ENCODE peak calls at places on chromosomes 7 and 10, in eight cellular contexts. One of them, this sample, is unnamed.

GRCh38 chr7:107118109-107118900 is 50.5 kb upstream of the HBP1 start:
- DNase-seq in HFF-Myc: no peak
- DNase-seq in endothelial cell: no peak
- DNase-seq in dorsolateral prefrontal cortex: no peak
- DNase-seq in neural crest cell: no peak
- DNase-seq in Calu3: no peak
- DNase-seq in suprapubic skin: no peak
- DNase-seq in CD4-positive, alpha-beta T cell: no peak
- DNase-seq in this sample: no peak

GRCh38 chr7:104275900-104276299 is 52.5 kb upstream of the LHFPL3 start:
- DNase-seq in CD4-positive, alpha-beta T cell: no peak
- DNase-seq in dorsolateral prefrontal cortex: no peak
- DNase-seq in suprapubic skin: no peak
- DNase-seq in endothelial cell: no peak
- DNase-seq in HFF-Myc: no peak
- DNase-seq in Calu3: no peak
- DNase-seq in neural crest cell: no peak
- DNase-seq in this sample: no peak

GRCh38 chr7:33108591-33108930 is 643 bp downstream of the RP9 start:
- DNase-seq in dorsolateral prefrontal cortex: no peak
- DNase-seq in endothelial cell: no peak
- DNase-seq in neural crest cell: no peak
- DNase-seq in CD4-positive, alpha-beta T cell: no peak
- DNase-seq in HFF-Myc: no peak
- DNase-seq in Calu3: peak; percentile 57
- DNase-seq in suprapubic skin: no peak
- DNase-seq in this sample: no peak

GRCh38 chr10:129760003-129760315 is 204.1 kb downstream of the EBF3 start:
- DNase-seq in CD4-positive, alpha-beta T cell: no peak
- DNase-seq in HFF-Myc: no peak
- DNase-seq in Calu3: no peak
- DNase-seq in neural crest cell: no peak
- DNase-seq in dorsolateral prefrontal cortex: no peak
- DNase-seq in suprapubic skin: peak; percentile 43
- DNase-seq in endothelial cell: no peak
- DNase-seq in this sample: peak; percentile 87

GRCh38 chr7:49780953-49781352 is 7.5 kb downstream of the VWC2 start:
- DNase-seq in suprapubic skin: no peak
- DNase-seq in neural crest cell: no peak
- DNase-seq in endothelial cell: no peak
- DNase-seq in CD4-positive, alpha-beta T cell: no peak
- DNase-seq in HFF-Myc: no peak
- DNase-seq in dorsolateral prefrontal cortex: no peak
- DNase-seq in Calu3: no peak
- DNase-seq in this sample: no peak

GRCh38 chr7:96415293-96415940 is 93.5 kb upstream of the SLC25A13 start:
- DNase-seq in suprapubic skin: no peak
- DNase-seq in HFF-Myc: no peak
- DNase-seq in CD4-positive, alpha-beta T cell: no peak
- DNase-seq in endothelial cell: no peak
- DNase-seq in neural crest cell: no peak
- DNase-seq in Calu3: peak; percentile 55
- DNase-seq in dorsolateral prefrontal cortex: no peak
- DNase-seq in this sample: no peak

GRCh38 chr10:32307609-32308008 is 39.3 kb downstream of the EPC1 start:
- DNase-seq in CD4-positive, alpha-beta T cell: no peak
- DNase-seq in dorsolateral prefrontal cortex: no peak
- DNase-seq in Calu3: no peak
- DNase-seq in endothelial cell: no peak
- DNase-seq in HFF-Myc: no peak
- DNase-seq in suprapubic skin: no peak
- DNase-seq in neural crest cell: no peak
- DNase-seq in this sample: no peak

GRCh38 chr10:98463976-98464754 is 17.4 kb upstream of the HPS1 start:
- DNase-seq in neural crest cell: no peak
- DNase-seq in CD4-positive, alpha-beta T cell: no peak
- DNase-seq in Calu3: no peak
- DNase-seq in dorsolateral prefrontal cortex: no peak
- DNase-seq in suprapubic skin: no peak
- DNase-seq in endothelial cell: no peak
- DNase-seq in HFF-Myc: no peak
- DNase-seq in this sample: no peak

GRCh38 chr7:91266067-91266930 is 2.1 kb downstream of the FZD1 start:
- DNase-seq in Calu3: no peak
- DNase-seq in suprapubic skin: peak; percentile 68
- DNase-seq in dorsolateral prefrontal cortex: no peak
- DNase-seq in HFF-Myc: no peak
- DNase-seq in endothelial cell: peak; percentile 19
- DNase-seq in CD4-positive, alpha-beta T cell: no peak
- DNase-seq in neural crest cell: no peak
- DNase-seq in this sample: peak; percentile 86

GRCh38 chr10:59315465-59315864 is 46.9 kb downstream of the FAM13C start:
- DNase-seq in CD4-positive, alpha-beta T cell: no peak
- DNase-seq in suprapubic skin: no peak
- DNase-seq in neural crest cell: no peak
- DNase-seq in Calu3: no peak
- DNase-seq in endothelial cell: no peak
- DNase-seq in dorsolateral prefrontal cortex: no peak
- DNase-seq in HFF-Myc: no peak
- DNase-seq in this sample: no peak

GRCh38 chr10:43156590-43157340 is 18.5 kb downstream of the CSGALNACT2 start:
- DNase-seq in HFF-Myc: no peak
- DNase-seq in CD4-positive, alpha-beta T cell: no peak
- DNase-seq in neural crest cell: no peak
- DNase-seq in suprapubic skin: no peak
- DNase-seq in dorsolateral prefrontal cortex: no peak
- DNase-seq in endothelial cell: no peak
- DNase-seq in Calu3: no peak
- DNase-seq in this sample: no peak

GRCh38 chr10:27153855-27154198 is 357 bp downstream of the YME1L1 start:
- DNase-seq in endothelial cell: no peak
- DNase-seq in CD4-positive, alpha-beta T cell: no peak
- DNase-seq in suprapubic skin: no peak
- DNase-seq in HFF-Myc: no peak
- DNase-seq in dorsolateral prefrontal cortex: peak; percentile 31
- DNase-seq in Calu3: no peak
- DNase-seq in neural crest cell: no peak
- DNase-seq in this sample: no peak

GRCh38 chr7:57425969-57426628 is 23.9 kb upstream of the ZNF716 start:
- DNase-seq in suprapubic skin: no peak
- DNase-seq in HFF-Myc: no peak
- DNase-seq in Calu3: no peak
- DNase-seq in CD4-positive, alpha-beta T cell: no peak
- DNase-seq in neural crest cell: no peak
- DNase-seq in endothelial cell: no peak
- DNase-seq in dorsolateral prefrontal cortex: no peak
- DNase-seq in this sample: no peak

GRCh38 chr10:126686271-126686670 is 15.8 kb upstream of the C10orf90 start:
- DNase-seq in HFF-Myc: no peak
- DNase-seq in CD4-positive, alpha-beta T cell: no peak
- DNase-seq in neural crest cell: no peak
- DNase-seq in suprapubic skin: no peak
- DNase-seq in endothelial cell: no peak
- DNase-seq in Calu3: no peak
- DNase-seq in dorsolateral prefrontal cortex: no peak
- DNase-seq in this sample: no peak

GRCh38 chr10:126689461-126689994 is 19.0 kb upstream of the C10orf90 start:
- DNase-seq in suprapubic skin: no peak
- DNase-seq in neural crest cell: no peak
- DNase-seq in HFF-Myc: no peak
- DNase-seq in dorsolateral prefrontal cortex: no peak
- DNase-seq in Calu3: no peak
- DNase-seq in endothelial cell: no peak
- DNase-seq in CD4-positive, alpha-beta T cell: no peak
- DNase-seq in this sample: no peak

GRCh38 chr10:126686732-126687693 is 16.5 kb upstream of the C10orf90 start:
- DNase-seq in dorsolateral prefrontal cortex: no peak
- DNase-seq in suprapubic skin: no peak
- DNase-seq in neural crest cell: no peak
- DNase-seq in endothelial cell: no peak
- DNase-seq in CD4-positive, alpha-beta T cell: no peak
- DNase-seq in HFF-Myc: no peak
- DNase-seq in Calu3: no peak
- DNase-seq in this sample: no peak

GRCh38 chr10:126691456-126691855 is 21.0 kb upstream of the C10orf90 start:
- DNase-seq in HFF-Myc: no peak
- DNase-seq in endothelial cell: no peak
- DNase-seq in neural crest cell: no peak
- DNase-seq in Calu3: no peak
- DNase-seq in suprapubic skin: no peak
- DNase-seq in CD4-positive, alpha-beta T cell: no peak
- DNase-seq in dorsolateral prefrontal cortex: no peak
- DNase-seq in this sample: no peak

DNA sequence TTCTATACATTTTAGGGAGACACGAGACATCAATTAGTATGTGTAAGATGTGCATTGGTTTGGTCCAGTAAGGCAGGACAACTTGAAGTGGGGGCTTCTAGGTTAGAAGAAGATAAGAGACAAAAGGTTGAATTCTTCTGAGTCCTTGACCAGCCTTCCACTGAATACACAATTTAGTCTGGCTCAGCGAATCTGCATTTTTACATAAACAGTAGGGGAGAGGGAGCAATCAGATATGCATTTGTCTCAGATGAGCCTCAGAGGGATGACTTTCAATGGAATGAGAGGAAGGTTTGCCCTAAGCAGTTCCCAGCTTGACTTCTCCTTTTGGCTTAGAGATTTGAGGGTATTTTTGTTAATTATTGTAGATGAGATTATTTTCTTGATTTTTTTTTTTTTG is 20.0 kb upstream of the C10orf90 start:
- DNase-seq in CD4-positive, alpha-beta T cell: no peak
- DNase-seq in neural crest cell: no peak
- DNase-seq in endothelial cell: no peak
- DNase-seq in HFF-Myc: no peak
- DNase-seq in suprapubic skin: no peak
- DNase-seq in dorsolateral prefrontal cortex: no peak
- DNase-seq in Calu3: no peak
- DNase-seq in this sample: no peak
- TF ChIP-seq CTCF in CD4-positive, alpha-beta T cell: no peak
- TF ChIP-seq CTCF in neural crest cell: no peak
- TF ChIP-seq CTCF in endothelial cell: no peak
- TF ChIP-seq CTCF in HFF-Myc: no peak
- TF ChIP-seq CTCF in suprapubic skin: no peak
- TF ChIP-seq CTCF in dorsolateral prefrontal cortex: no peak
- TF ChIP-seq CTCF in Calu3: no peak
- TF ChIP-seq CTCF in this sample: no peak

GRCh38 chr7:356691-357462 is 66.9 kb downstream of the FOXL3 start:
- DNase-seq in endothelial cell: no peak
- DNase-seq in suprapubic skin: no peak
- DNase-seq in Calu3: no peak
- DNase-seq in CD4-positive, alpha-beta T cell: no peak
- DNase-seq in dorsolateral prefrontal cortex: no peak
- DNase-seq in neural crest cell: no peak
- DNase-seq in HFF-Myc: no peak
- DNase-seq in this sample: no peak
- TF ChIP-seq CTCF in endothelial cell: no peak
- TF ChIP-seq CTCF in suprapubic skin: no peak
- TF ChIP-seq CTCF in Calu3: no peak
- TF ChIP-seq CTCF in CD4-positive, alpha-beta T cell: no peak
- TF ChIP-seq CTCF in dorsolateral prefrontal cortex: no peak
- TF ChIP-seq CTCF in neural crest cell: no peak
- TF ChIP-seq CTCF in HFF-Myc: no peak
- TF ChIP-seq CTCF in this sample: no peak

GRCh38 chr7:26497801-26498596 is 206.3 kb downstream of the SNX10 start:
- DNase-seq in endothelial cell: no peak
- DNase-seq in neural crest cell: no peak
- DNase-seq in Calu3: peak; percentile 77
- DNase-seq in HFF-Myc: no peak
- DNase-seq in suprapubic skin: no peak
- DNase-seq in CD4-positive, alpha-beta T cell: no peak
- DNase-seq in dorsolateral prefrontal cortex: no peak
- DNase-seq in this sample: no peak

GRCh38 chr7:26495569-26495968 is 203.9 kb downstream of the SNX10 start:
- DNase-seq in HFF-Myc: no peak
- DNase-seq in CD4-positive, alpha-beta T cell: no peak
- DNase-seq in endothelial cell: no peak
- DNase-seq in suprapubic skin: no peak
- DNase-seq in neural crest cell: no peak
- DNase-seq in dorsolateral prefrontal cortex: no peak
- DNase-seq in Calu3: no peak
- DNase-seq in this sample: no peak

GRCh38 chr7:26499316-26499897 is 207.7 kb downstream of the SNX10 start:
- DNase-seq in neural crest cell: no peak
- DNase-seq in dorsolateral prefrontal cortex: no peak
- DNase-seq in HFF-Myc: no peak
- DNase-seq in CD4-positive, alpha-beta T cell: no peak
- DNase-seq in endothelial cell: no peak
- DNase-seq in suprapubic skin: no peak
- DNase-seq in Calu3: no peak
- DNase-seq in this sample: no peak

GRCh38 chr7:26504417-26504816 is 212.8 kb downstream of the SNX10 start:
- DNase-seq in dorsolateral prefrontal cortex: no peak
- DNase-seq in neural crest cell: no peak
- DNase-seq in HFF-Myc: no peak
- DNase-seq in endothelial cell: no peak
- DNase-seq in Calu3: no peak
- DNase-seq in CD4-positive, alpha-beta T cell: no peak
- DNase-seq in suprapubic skin: no peak
- DNase-seq in this sample: no peak

GRCh38 chr7:26500749-26501352 is 209.2 kb downstream of the SNX10 start:
- DNase-seq in dorsolateral prefrontal cortex: no peak
- DNase-seq in Calu3: no peak
- DNase-seq in neural crest cell: no peak
- DNase-seq in HFF-Myc: no peak
- DNase-seq in suprapubic skin: no peak
- DNase-seq in endothelial cell: no peak
- DNase-seq in CD4-positive, alpha-beta T cell: no peak
- DNase-seq in this sample: no peak
- TF ChIP-seq CTCF in dorsolateral prefrontal cortex: peak; percentile 53
- TF ChIP-seq CTCF in Calu3: peak; percentile 48
- TF ChIP-seq CTCF in neural crest cell: peak; percentile 70
- TF ChIP-seq CTCF in HFF-Myc: peak; percentile 41
- TF ChIP-seq CTCF in suprapubic skin: peak; percentile 30
- TF ChIP-seq CTCF in endothelial cell: peak; percentile 48
- TF ChIP-seq CTCF in CD4-positive, alpha-beta T cell: peak; percentile 46
- TF ChIP-seq CTCF in this sample: peak; percentile 66

DNA sequence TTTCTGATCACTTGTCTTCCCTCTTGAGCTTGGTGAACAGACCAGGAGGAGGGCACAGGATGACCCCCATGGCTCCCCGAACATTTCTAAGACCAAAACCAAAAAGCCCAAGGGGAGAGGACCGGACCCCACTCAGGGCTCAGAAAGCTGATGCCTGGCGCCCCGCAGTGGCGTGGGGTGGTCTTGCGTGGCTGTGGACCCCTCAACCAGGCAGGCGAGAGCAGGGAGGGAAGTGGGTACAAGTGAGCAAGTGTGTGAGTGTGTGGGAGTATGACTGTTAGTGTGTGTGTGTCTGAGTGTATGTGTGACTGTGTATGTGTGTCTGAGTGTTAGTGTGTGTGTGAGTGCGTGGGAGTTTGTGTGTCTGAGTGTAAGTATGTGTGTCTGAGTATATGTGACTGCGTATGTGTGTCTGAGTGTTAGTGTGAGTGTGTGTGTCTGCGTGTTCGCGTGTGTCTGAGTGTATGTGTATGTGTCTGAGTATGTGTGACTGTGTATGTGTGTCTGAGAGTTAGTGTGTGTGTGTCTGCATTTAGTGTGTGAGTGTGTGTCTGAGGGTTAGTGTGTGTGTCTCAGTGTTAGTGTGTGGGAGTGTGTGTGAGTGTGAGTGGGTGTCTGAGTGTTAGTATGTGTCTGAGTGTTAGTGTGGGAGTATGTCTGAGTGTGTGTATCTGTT is 34.0 kb upstream of the INSIG1 start:
- DNase-seq in CD4-positive, alpha-beta T cell: no peak
- DNase-seq in Calu3: no peak
- DNase-seq in dorsolateral prefrontal cortex: no peak
- DNase-seq in suprapubic skin: no peak
- DNase-seq in endothelial cell: no peak
- DNase-seq in HFF-Myc: no peak
- DNase-seq in neural crest cell: no peak
- DNase-seq in this sample: peak; percentile 57
- TF ChIP-seq CTCF in CD4-positive, alpha-beta T cell: no peak
- TF ChIP-seq CTCF in Calu3: no peak
- TF ChIP-seq CTCF in dorsolateral prefrontal cortex: no peak
- TF ChIP-seq CTCF in suprapubic skin: no peak
- TF ChIP-seq CTCF in endothelial cell: no peak
- TF ChIP-seq CTCF in HFF-Myc: no peak
- TF ChIP-seq CTCF in neural crest cell: no peak
- TF ChIP-seq CTCF in this sample: peak; percentile 35